ENCODE peak calls at places on chromosome 22, in nine cellular contexts. M is GM10248, N is mesothelial cell of epicardium, Y is HCT116, D is caudate nucleus, Q is nucleus accumbens, L is amniotic epithelial cell, C is anterior cingulate cortex, U is IMR-90. K is an unnamed sample.

GRCh38 chr22:47218671-47219070 is 456.2 kb downstream of the TBC1D22A start:
- DNase-seq in M (no peak), N (no peak), Y (no peak), D (no peak), Q (no peak), L (no peak), C (no peak), U (no peak), K (no peak)

GRCh38 chr22:17576475-17576874 is 13.2 kb downstream of the SLC25A18 start:
- DNase-seq in M (no peak), N (no peak), Y (no peak), D (no peak), Q (no peak), L (peak), C (no peak), U (peak), K (no peak)

GRCh38 chr22:17250380-17251129 is 31.3 kb upstream of the ADA2 start:
- DNase-seq in M (no peak), N (no peak), Y (no peak), D (no peak), Q (no peak), L (no peak), C (no peak), U (no peak), K (no peak)

GRCh38 chr22:38313384-38313955 is 3.8 kb downstream of the CSNK1E start:
- DNase-seq in M (no peak), N (peak), Y (no peak), D (no peak), Q (no peak), L (peak), C (peak), U (peak), K (no peak)

GRCh38 chr22:35630387-35630793 is 13.3 kb upstream of the MB start:
- DNase-seq in M (no peak), N (no peak), Y (peak), D (no peak), Q (no peak), L (peak), C (no peak), U (peak), K (no peak)

GRCh38 chr22:41560095-41560487 is 719 bp upstream of the CSDC2 start:
- DNase-seq in M (no peak), N (no peak), Y (no peak), D (no peak), Q (no peak), L (no peak), C (no peak), U (no peak), K (no peak)

GRCh38 chr22:41619979-41620645 is 731 bp downstream of the DESI1 start:
- DNase-seq in M (peak), N (peak), Y (no peak), D (peak), Q (no peak), L (no peak), C (peak), U (no peak), K (no peak)

GRCh38 chr22:26360169-26360885 is 68.7 kb upstream of the ASPHD2 start:
- DNase-seq in M (peak), N (peak), Y (peak), D (peak), Q (peak), L (peak), C (peak), U (peak), K (peak)

GRCh38 chr22:49097171-49097925 is 730.3 kb downstream of the BRD1 start:
- DNase-seq in M (no peak), N (no peak), Y (no peak), D (no peak), Q (no peak), L (no peak), C (no peak), U (no peak), K (no peak)

GRCh38 chr22:35637254-35637653 is 11.0 kb upstream of the APOL6 start:
- DNase-seq in M (no peak), N (no peak), Y (no peak), D (no peak), Q (no peak), L (no peak), C (no peak), U (no peak), K (no peak)

GRCh38 chr22:30310881-30311771 is 15.6 kb downstream of the TBC1D10A start:
- DNase-seq in M (no peak), N (no peak), Y (no peak), D (no peak), Q (no peak), L (peak), C (peak), U (peak), K (peak)

GRCh38 chr22:48565901-48566501 is 1261.7 kb downstream of the BRD1 start:
- DNase-seq in M (no peak), N (no peak), Y (no peak), D (no peak), Q (no peak), L (no peak), C (no peak), U (no peak), K (no peak)

GRCh38 chr22:48483764-48484528 is 1343.7 kb downstream of the BRD1 start:
- DNase-seq in M (no peak), N (peak), Y (no peak), D (no peak), Q (no peak), L (no peak), C (no peak), U (no peak), K (no peak)

GRCh38 chr22:40044870-40045834 is 50.4 kb downstream of the FAM83F start:
- DNase-seq in M (peak), N (peak), Y (no peak), D (no peak), Q (peak), L (no peak), C (peak), U (peak), K (peak)

GRCh38 chr22:40818192-40818746 is 877 bp downstream of the SLC25A17 start:
- DNase-seq in M (no peak), N (no peak), Y (no peak), D (no peak), Q (no peak), L (no peak), C (no peak), U (no peak), K (no peak)